ENCODE peak calls at places on chromosome 9, in four cellular contexts. P is GM03348, D is WTC11, M is occipital lobe. C is an unnamed sample.

GRCh38 chr9:89807682-89808075 is 202.9 kb downstream of the GADD45G start:
- DNase-seq in P (no peak), D (no peak), M (no peak), C (no peak)

GRCh38 chr9:131545003-131545785 is at the start of gene PRRT1B:
- DNase-seq in P (no peak), D (peak; percentile 57), M (no peak), C (no peak)

GRCh38 chr9:93064392-93065124 is 6.1 kb downstream of the SUSD3 start:
- DNase-seq in P (no peak), D (no peak), M (no peak), C (no peak)

GRCh38 chr9:134611046-134611445 is 30.6 kb upstream of the COL5A1 start:
- DNase-seq in P (no peak), D (no peak), M (no peak), C (no peak)

GRCh38 chr9:14652729-14653377 is 40.4 kb downstream of the ZDHHC21 start:
- DNase-seq in P (no peak), D (no peak), M (no peak), C (no peak)

GRCh38 chr9:96655198-96655851 is at the start of gene PRXL2C:
- DNase-seq in P (peak; percentile 89), D (peak; percentile 66), M (peak; percentile 50), C (peak; percentile 71)

GRCh38 chr9:107239474-107239873 is 43.6 kb upstream of the RAD23B start:
- DNase-seq in P (no peak), D (no peak), M (no peak), C (no peak)

GRCh38 chr9:15729507-15729906 is 176.7 kb downstream of the CCDC171 start:
- DNase-seq in P (no peak), D (no peak), M (no peak), C (no peak)

GRCh38 chr9:137000177-137000930 is 4.0 kb upstream of the CLIC3 start:
- DNase-seq in P (peak; percentile 85), D (no peak), M (no peak), C (no peak)

GRCh38 chr9:97557606-97558095 is 56.2 kb downstream of the TMOD1 start:
- DNase-seq in P (no peak), D (no peak), M (peak; percentile 80), C (peak; percentile 93)

GRCh38 chr9:122197334-122197872 is 31.4 kb downstream of the LHX6 start:
- DNase-seq in P (no peak), D (no peak), M (no peak), C (no peak)

GRCh38 chr9:135090547-135090946 is 3.1 kb downstream of the OLFM1 start:
- DNase-seq in P (no peak), D (no peak), M (no peak), C (no peak)

GRCh38 chr9:107235765-107236442 is 47.2 kb upstream of the RAD23B start:
- DNase-seq in P (no peak), D (no peak), M (no peak), C (no peak)

GRCh38 chr9:99296375-99296951 is 74.4 kb downstream of the SEC61B start:
- DNase-seq in P (peak; percentile 54), D (no peak), M (no peak), C (no peak)

GRCh38 chr9:4145482-4145881 is 154.4 kb downstream of the GLIS3 start:
- DNase-seq in P (no peak), D (no peak), M (no peak), C (no peak)

GRCh38 chr9:131669234-131670172 is 70.4 kb downstream of the RAPGEF1 start:
- DNase-seq in P (peak; percentile 1), D (no peak), M (no peak), C (no peak)

GRCh38 chr9:37706290-37706689 is 47.3 kb upstream of the TRMT10B start:
- DNase-seq in P (no peak), D (no peak), M (no peak), C (no peak)

GRCh38 chr9:107905313-107906027 is 415.9 kb upstream of the KLF4 start:
- DNase-seq in P (no peak), D (no peak), M (no peak), C (peak; percentile 40)

GRCh38 chr9:98342819-98343208 is 87.4 kb upstream of the TBC1D2 start:
- DNase-seq in P (no peak), D (no peak), M (no peak), C (no peak)

GRCh38 chr9:6611891-6612290 is 33.6 kb downstream of the GLDC start:
- DNase-seq in P (no peak), D (no peak), M (no peak), C (no peak)

GRCh38 chr9:71647094-71647591 is 121.2 kb downstream of the CEMIP2 start:
- DNase-seq in P (peak; percentile 70), D (no peak), M (peak; percentile 38), C (peak; percentile 60)

GRCh38 chr9:4894076-4894475 is 91.0 kb upstream of the JAK2 start:
- DNase-seq in P (peak; percentile 42), D (no peak), M (no peak), C (no peak)

GRCh38 chr9:127316586-127317383 is 52.2 kb downstream of the GARNL3 start:
- DNase-seq in P (peak; percentile 52), D (no peak), M (no peak), C (peak; percentile 25)

GRCh38 chr9:130444565-130445221 is at the start of gene ASS1:
- DNase-seq in P (peak; percentile 89), D (peak; percentile 82), M (no peak), C (peak; percentile 53)

GRCh38 chr9:113695901-113696300 is 180.2 kb upstream of the ZNF618 start:
- DNase-seq in P (no peak), D (no peak), M (no peak), C (no peak)

GRCh38 chr9:120478208-120478607 is 101.8 kb downstream of the CDK5RAP2 start:
- DNase-seq in P (no peak), D (no peak), M (no peak), C (no peak)

GRCh38 chr9:136806067-136806466 is 1.7 kb upstream of the RABL6 start:
- DNase-seq in P (no peak), D (no peak), M (no peak), C (no peak)

GRCh38 chr9:115141612-115142011 is 23.7 kb upstream of the TNC start:
- DNase-seq in P (no peak), D (no peak), M (no peak), C (no peak)

GRCh38 chr9:93083592-93084470 is 12.2 kb upstream of the CARD19 start:
- DNase-seq in P (no peak), D (peak; percentile 6), M (no peak), C (peak; percentile 6)

GRCh38 chr9:78674874-78675273 is 377.9 kb downstream of the PSAT1 start:
- DNase-seq in P (no peak), D (no peak), M (no peak), C (no peak)

GRCh38 chr9:132351404-132352050 is 3.3 kb downstream of the SETX start:
- DNase-seq in P (peak; percentile 15), D (no peak), M (no peak), C (no peak)

GRCh38 chr9:85158512-85158911 is 489.0 kb downstream of the NTRK2 start:
- DNase-seq in P (no peak), D (no peak), M (no peak), C (no peak)

GRCh38 chr9:111305914-111306313 is 24.1 kb downstream of the OR2K2 start:
- DNase-seq in P (no peak), D (no peak), M (no peak), C (no peak)

GRCh38 chr9:119009253-119009652 is 360.0 kb downstream of the BRINP1 start:
- DNase-seq in P (peak; percentile 31), D (no peak), M (no peak), C (no peak)

C was measured in gastrocnemius medialis.